ENCODE peak calls at places on chromosomes 6 and 20, in five cellular contexts. One of them, this sample, is unnamed.

GRCh38 chr20:37534401-37535157 is 6.9 kb upstream of the BLCAP start:
- DNase-seq in endothelial cell of umbilical vein: peak; percentile 95
- DNase-seq in fibroblast of lung: peak; percentile 87
- DNase-seq in PC-3: peak; percentile 96
- DNase-seq in GM23248: peak; percentile 78
- DNase-seq in this sample: peak; percentile 95

GRCh38 chr6:157610451-157610999 is 212.5 kb upstream of the SNX9 start:
- DNase-seq in endothelial cell of umbilical vein: no peak
- DNase-seq in fibroblast of lung: no peak
- DNase-seq in PC-3: no peak
- DNase-seq in GM23248: no peak
- DNase-seq in this sample: no peak

GRCh38 chr20:37090357-37090871 is 5.4 kb downstream of the RBL1 start:
- DNase-seq in endothelial cell of umbilical vein: no peak
- DNase-seq in fibroblast of lung: no peak
- DNase-seq in PC-3: no peak
- DNase-seq in GM23248: no peak
- DNase-seq in this sample: no peak

GRCh38 chr6:9204171-9204570 is 768.8 kb upstream of the SLC35B3 start:
- DNase-seq in endothelial cell of umbilical vein: peak; percentile 41
- DNase-seq in fibroblast of lung: peak; percentile 75
- DNase-seq in PC-3: peak; percentile 93
- DNase-seq in GM23248: peak; percentile 45
- DNase-seq in this sample: no peak

GRCh38 chr6:87237804-87238203 is 82.4 kb downstream of the ZNF292 start:
- DNase-seq in endothelial cell of umbilical vein: peak; percentile 30
- DNase-seq in fibroblast of lung: peak; percentile 50
- DNase-seq in PC-3: peak; percentile 29
- DNase-seq in GM23248: peak; percentile 52
- DNase-seq in this sample: no peak

GRCh38 chr6:107956586-107957164 is 1.3 kb downstream of the SEC63 start:
- DNase-seq in endothelial cell of umbilical vein: no peak
- DNase-seq in fibroblast of lung: peak; percentile 75
- DNase-seq in PC-3: no peak
- DNase-seq in GM23248: peak; percentile 63
- DNase-seq in this sample: no peak

GRCh38 chr6:149302723-149303122 is 14.8 kb upstream of the TAB2 start:
- DNase-seq in endothelial cell of umbilical vein: no peak
- DNase-seq in fibroblast of lung: no peak
- DNase-seq in PC-3: no peak
- DNase-seq in GM23248: no peak
- DNase-seq in this sample: no peak

GRCh38 chr6:71250050-71250689 is 38.4 kb upstream of the OGFRL1 start:
- DNase-seq in endothelial cell of umbilical vein: peak; percentile 78
- DNase-seq in fibroblast of lung: peak; percentile 77
- DNase-seq in PC-3: peak; percentile 47
- DNase-seq in GM23248: peak; percentile 83
- DNase-seq in this sample: no peak

GRCh38 chr20:33279261-33279910 is 3.6 kb upstream of the BPIFB1 start:
- DNase-seq in endothelial cell of umbilical vein: no peak
- DNase-seq in fibroblast of lung: no peak
- DNase-seq in PC-3: no peak
- DNase-seq in GM23248: no peak
- DNase-seq in this sample: no peak

GRCh38 chr6:18997375-18997826 is 610.3 kb downstream of the RNF144B start:
- DNase-seq in endothelial cell of umbilical vein: peak; percentile 7
- DNase-seq in fibroblast of lung: peak; percentile 65
- DNase-seq in PC-3: peak; percentile 79
- DNase-seq in GM23248: peak; percentile 71
- DNase-seq in this sample: peak; percentile 78

GRCh38 chr20:49969946-49970345 is 12.8 kb upstream of the SNAI1 start:
- DNase-seq in endothelial cell of umbilical vein: no peak
- DNase-seq in fibroblast of lung: no peak
- DNase-seq in PC-3: peak; percentile 81
- DNase-seq in GM23248: no peak
- DNase-seq in this sample: peak; percentile 76

GRCh38 chr6:118815495-118815894 is 78.5 kb upstream of the ASF1A start:
- DNase-seq in endothelial cell of umbilical vein: no peak
- DNase-seq in fibroblast of lung: no peak
- DNase-seq in PC-3: no peak
- DNase-seq in GM23248: peak; percentile 8
- DNase-seq in this sample: no peak

GRCh38 chr20:51542033-51542893 is at the start of gene NFATC2:
- DNase-seq in endothelial cell of umbilical vein: peak; percentile 45
- DNase-seq in fibroblast of lung: no peak
- DNase-seq in PC-3: peak; percentile 69
- DNase-seq in GM23248: no peak
- DNase-seq in this sample: peak; percentile 64

GRCh38 chr6:154638369-154638768 is 94.8 kb upstream of the SCAF8 start:
- DNase-seq in endothelial cell of umbilical vein: peak; percentile 93
- DNase-seq in fibroblast of lung: no peak
- DNase-seq in PC-3: peak; percentile 22
- DNase-seq in GM23248: peak; percentile 15
- DNase-seq in this sample: no peak

GRCh38 chr6:168279403-168279935 is 40.1 kb downstream of the DACT2 start:
- DNase-seq in endothelial cell of umbilical vein: no peak
- DNase-seq in fibroblast of lung: no peak
- DNase-seq in PC-3: no peak
- DNase-seq in GM23248: no peak
- DNase-seq in this sample: no peak

GRCh38 chr6:56840467-56841371 is 114.2 kb upstream of the BEND6 start:
- DNase-seq in endothelial cell of umbilical vein: peak; percentile 88
- DNase-seq in fibroblast of lung: peak; percentile 74
- DNase-seq in PC-3: peak; percentile 78
- DNase-seq in GM23248: peak; percentile 86
- DNase-seq in this sample: no peak

GRCh38 chr6:168985705-168986104 is 267.9 kb downstream of the THBS2 start:
- DNase-seq in endothelial cell of umbilical vein: no peak
- DNase-seq in fibroblast of lung: no peak
- DNase-seq in PC-3: peak; percentile 46
- DNase-seq in GM23248: no peak
- DNase-seq in this sample: no peak

GRCh38 chr6:147972436-147972835 is 370.2 kb upstream of the SASH1 start:
- DNase-seq in endothelial cell of umbilical vein: no peak
- DNase-seq in fibroblast of lung: no peak
- DNase-seq in PC-3: no peak
- DNase-seq in GM23248: no peak
- DNase-seq in this sample: no peak

GRCh38 chr20:11992426-11992825 is 74.7 kb downstream of the BTBD3 start:
- DNase-seq in endothelial cell of umbilical vein: no peak
- DNase-seq in fibroblast of lung: no peak
- DNase-seq in PC-3: no peak
- DNase-seq in GM23248: no peak
- DNase-seq in this sample: no peak

GRCh38 chr6:166418691-166419143 is 36.0 kb upstream of the MPC1 start:
- DNase-seq in endothelial cell of umbilical vein: no peak
- DNase-seq in fibroblast of lung: no peak
- DNase-seq in PC-3: no peak
- DNase-seq in GM23248: no peak
- DNase-seq in this sample: no peak

GRCh38 chr6:90846824-90847223 is 260.0 kb upstream of the MAP3K7 start:
- DNase-seq in endothelial cell of umbilical vein: no peak
- DNase-seq in fibroblast of lung: no peak
- DNase-seq in PC-3: peak; percentile 46
- DNase-seq in GM23248: no peak
- DNase-seq in this sample: no peak

DNA sequence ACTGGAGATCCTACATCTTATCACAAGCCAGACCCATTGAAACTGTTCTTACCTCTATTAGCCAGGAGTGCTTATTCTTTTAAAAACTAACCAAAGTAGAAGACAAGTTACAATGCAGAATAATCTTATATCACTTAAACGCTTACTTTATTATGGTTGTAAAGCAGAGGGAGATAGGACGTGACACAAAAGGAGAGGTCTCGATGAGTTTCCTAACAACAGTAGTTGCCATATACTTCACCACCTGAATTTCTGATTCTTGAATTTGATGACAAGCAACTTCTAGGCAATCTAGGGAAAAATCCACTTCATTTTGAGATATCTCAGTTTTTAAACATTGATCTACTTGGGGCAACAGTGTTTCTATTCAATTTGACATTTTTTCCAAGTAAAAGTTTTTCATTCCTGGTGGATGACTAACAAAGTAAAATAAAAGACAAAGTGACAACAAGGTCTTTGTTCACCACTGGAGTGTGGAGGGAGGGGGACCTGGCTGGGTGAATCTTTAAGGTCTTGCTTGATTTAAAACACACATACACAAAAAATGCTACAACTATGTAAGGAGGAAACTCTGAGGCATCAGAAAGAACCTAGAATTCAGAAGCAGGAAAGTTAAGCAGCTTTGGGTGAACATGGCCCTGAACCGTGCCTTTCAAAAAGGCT is 110.9 kb downstream of the SMLR1 start:
- DNase-seq in endothelial cell of umbilical vein: no peak
- DNase-seq in fibroblast of lung: no peak
- DNase-seq in PC-3: peak; percentile 66
- DNase-seq in GM23248: peak; percentile 57
- DNase-seq in this sample: no peak
- H3K4me1 ChIP-seq in endothelial cell of umbilical vein: no peaks in the 10 kb centered on the region
- H3K4me1 ChIP-seq in fibroblast of lung: peaks cover 15% of the 10 kb centered on the region
- H3K4me1 ChIP-seq in PC-3: peaks cover 54% of the 10 kb centered on the region
- H3K4me1 ChIP-seq in GM23248: peaks cover 43% of the 10 kb centered on the region
- H3K4me1 ChIP-seq in this sample: no peaks in the 10 kb centered on the region

GRCh38 chr6:28743271-28743789 is 180.5 kb downstream of the TRIM27 start:
- DNase-seq in endothelial cell of umbilical vein: no peak
- DNase-seq in fibroblast of lung: no peak
- DNase-seq in PC-3: peak; percentile 8
- DNase-seq in GM23248: no peak
- DNase-seq in this sample: no peak

GRCh38 chr6:28750926-28751458 is 172.8 kb downstream of the TRIM27 start:
- DNase-seq in endothelial cell of umbilical vein: no peak
- DNase-seq in fibroblast of lung: no peak
- DNase-seq in PC-3: no peak
- DNase-seq in GM23248: no peak
- DNase-seq in this sample: no peak

GRCh38 chr6:28751514-28751913 is 172.3 kb downstream of the TRIM27 start:
- DNase-seq in endothelial cell of umbilical vein: no peak
- DNase-seq in fibroblast of lung: no peak
- DNase-seq in PC-3: no peak
- DNase-seq in GM23248: no peak
- DNase-seq in this sample: no peak

GRCh38 chr6:28747631-28748157 is 176.1 kb downstream of the TRIM27 start:
- DNase-seq in endothelial cell of umbilical vein: peak; percentile 17
- DNase-seq in fibroblast of lung: peak; percentile 49
- DNase-seq in PC-3: peak; percentile 83
- DNase-seq in GM23248: peak; percentile 42
- DNase-seq in this sample: no peak

GRCh38 chr6:28747083-28747630 is 176.6 kb downstream of the TRIM27 start:
- DNase-seq in endothelial cell of umbilical vein: no peak
- DNase-seq in fibroblast of lung: no peak
- DNase-seq in PC-3: no peak
- DNase-seq in GM23248: no peak
- DNase-seq in this sample: no peak
- TF ChIP-seq EZH2 in endothelial cell of umbilical vein: no peak
- TF ChIP-seq EZH2 in fibroblast of lung: no peak
- TF ChIP-seq EZH2 in PC-3: no peak
- TF ChIP-seq EZH2 in GM23248: no peak
- TF ChIP-seq EZH2 in this sample: no peak

GRCh38 chr6:69018911-69019310 is 383.8 kb downstream of the ADGRB3 start:
- DNase-seq in endothelial cell of umbilical vein: no peak
- DNase-seq in fibroblast of lung: no peak
- DNase-seq in PC-3: no peak
- DNase-seq in GM23248: no peak
- DNase-seq in this sample: no peak

GRCh38 chr6:69026243-69026642 is 391.2 kb downstream of the ADGRB3 start:
- DNase-seq in endothelial cell of umbilical vein: no peak
- DNase-seq in fibroblast of lung: no peak
- DNase-seq in PC-3: peak; percentile 26
- DNase-seq in GM23248: peak; percentile 22
- DNase-seq in this sample: no peak

GRCh38 chr6:69019832-69020231 is 384.8 kb downstream of the ADGRB3 start:
- DNase-seq in endothelial cell of umbilical vein: peak; percentile 36
- DNase-seq in fibroblast of lung: peak; percentile 18
- DNase-seq in PC-3: peak; percentile 9
- DNase-seq in GM23248: peak; percentile 6
- DNase-seq in this sample: no peak

GRCh38 chr6:69026715-69027114 is 391.6 kb downstream of the ADGRB3 start:
- DNase-seq in endothelial cell of umbilical vein: no peak
- DNase-seq in fibroblast of lung: no peak
- DNase-seq in PC-3: no peak
- DNase-seq in GM23248: peak; percentile 6
- DNase-seq in this sample: no peak

DNA sequence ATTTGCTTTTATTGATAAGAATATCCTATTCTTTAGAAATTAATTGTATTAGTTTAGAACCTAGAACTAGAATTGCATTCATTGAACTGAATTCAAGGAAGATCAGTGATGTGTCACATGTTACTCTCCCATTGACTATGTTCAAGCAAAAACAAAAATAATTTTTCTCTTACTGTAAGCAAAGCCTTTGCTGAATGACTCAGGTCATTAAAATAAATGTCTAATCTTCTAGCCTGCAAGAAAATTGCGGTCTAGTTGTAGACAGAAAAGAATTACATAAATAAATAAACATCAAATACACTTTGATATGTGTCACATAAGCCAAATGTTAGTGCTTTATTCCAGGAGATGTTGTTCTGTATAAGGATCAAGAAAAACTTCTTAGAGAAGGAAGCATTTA is 387.9 kb downstream of the ADGRB3 start:
- DNase-seq in endothelial cell of umbilical vein: peak; percentile 8
- DNase-seq in fibroblast of lung: peak; percentile 68
- DNase-seq in PC-3: peak; percentile 43
- DNase-seq in GM23248: peak; percentile 36
- DNase-seq in this sample: no peak
- H3K4me1 ChIP-seq in endothelial cell of umbilical vein: peaks cover 19% of the 10 kb centered on the region
- H3K4me1 ChIP-seq in fibroblast of lung: no peaks in the 10 kb centered on the region
- H3K4me1 ChIP-seq in PC-3: no peaks in the 10 kb centered on the region
- H3K4me1 ChIP-seq in GM23248: no peaks in the 10 kb centered on the region
- H3K4me1 ChIP-seq in this sample: no peaks in the 10 kb centered on the region

GRCh38 chr20:21510995-21511394 is 2.9 kb downstream of the NKX2-2 start:
- DNase-seq in endothelial cell of umbilical vein: no peak
- DNase-seq in fibroblast of lung: no peak
- DNase-seq in PC-3: no peak
- DNase-seq in GM23248: no peak
- DNase-seq in this sample: no peak
- TF ChIP-seq EZH2 in endothelial cell of umbilical vein: no peak
- TF ChIP-seq EZH2 in fibroblast of lung: no peak
- TF ChIP-seq EZH2 in PC-3: no peak
- TF ChIP-seq EZH2 in GM23248: no peak
- TF ChIP-seq EZH2 in this sample: no peak

GRCh38 chr6:89352329-89353117 is at the start of gene UBE2J1:
- DNase-seq in endothelial cell of umbilical vein: peak; percentile 94
- DNase-seq in fibroblast of lung: peak; percentile 94
- DNase-seq in PC-3: peak; percentile 82
- DNase-seq in GM23248: peak; percentile 98
- DNase-seq in this sample: peak; percentile 80
- H3K4me1 ChIP-seq in endothelial cell of umbilical vein: peaks cover 37% of the 10 kb centered on the region
- H3K4me1 ChIP-seq in fibroblast of lung: no peaks in the 10 kb centered on the region
- H3K4me1 ChIP-seq in PC-3: peaks cover 10% of the 10 kb centered on the region
- H3K4me1 ChIP-seq in GM23248: peaks cover 27% of the 10 kb centered on the region
- H3K4me1 ChIP-seq in this sample: peaks cover 61% of the 10 kb centered on the region

GRCh38 chr6:43274916-43275597 is 23.0 kb upstream of the SLC22A7 start:
- DNase-seq in endothelial cell of umbilical vein: no peak
- DNase-seq in fibroblast of lung: no peak
- DNase-seq in PC-3: no peak
- DNase-seq in GM23248: peak; percentile 33
- DNase-seq in this sample: no peak
- TF ChIP-seq EZH2 in endothelial cell of umbilical vein: peak; percentile 76
- TF ChIP-seq EZH2 in fibroblast of lung: peak; percentile 84
- TF ChIP-seq EZH2 in PC-3: no peak
- TF ChIP-seq EZH2 in GM23248: no peak
- TF ChIP-seq EZH2 in this sample: no peak